ENCODE peak calls at places on chromosome 10, in ten cellular contexts. One of them, this sample, is unnamed.

GRCh38 chr10:1737222-1738061 is at the start of gene ADARB2:
- DNase-seq in dorsolateral prefrontal cortex: peak
- DNase-seq in A673: peak
- DNase-seq in nephron progenitor cell: peak
- DNase-seq in left ventricle myocardium inferior: no peak
- DNase-seq in adrenal gland: no peak
- DNase-seq in heart left ventricle: peak
- DNase-seq in cardiac fibroblast: no peak
- DNase-seq in transverse colon: no peak
- DNase-seq in fibroblast of pulmonary artery: no peak
- DNase-seq in this sample: peak

GRCh38 chr10:121597504-121598241 is 571 bp downstream of the FGFR2 start:
- DNase-seq in dorsolateral prefrontal cortex: peak
- DNase-seq in A673: no peak
- DNase-seq in nephron progenitor cell: peak
- DNase-seq in left ventricle myocardium inferior: no peak
- DNase-seq in adrenal gland: peak
- DNase-seq in heart left ventricle: no peak
- DNase-seq in cardiac fibroblast: no peak
- DNase-seq in transverse colon: peak
- DNase-seq in fibroblast of pulmonary artery: no peak
- DNase-seq in this sample: no peak

GRCh38 chr10:8776926-8777625 is 722.6 kb downstream of the GATA3 start:
- DNase-seq in dorsolateral prefrontal cortex: no peak
- DNase-seq in A673: no peak
- DNase-seq in nephron progenitor cell: no peak
- DNase-seq in left ventricle myocardium inferior: no peak
- DNase-seq in adrenal gland: no peak
- DNase-seq in heart left ventricle: no peak
- DNase-seq in cardiac fibroblast: no peak
- DNase-seq in transverse colon: no peak
- DNase-seq in fibroblast of pulmonary artery: no peak
- DNase-seq in this sample: no peak

GRCh38 chr10:124068929-124069328 is 24.5 kb downstream of the CHST15 start:
- DNase-seq in dorsolateral prefrontal cortex: no peak
- DNase-seq in A673: no peak
- DNase-seq in nephron progenitor cell: no peak
- DNase-seq in left ventricle myocardium inferior: no peak
- DNase-seq in adrenal gland: no peak
- DNase-seq in heart left ventricle: no peak
- DNase-seq in cardiac fibroblast: no peak
- DNase-seq in transverse colon: no peak
- DNase-seq in fibroblast of pulmonary artery: no peak
- DNase-seq in this sample: no peak

GRCh38 chr10:74049995-74050394 is 52.1 kb downstream of the VCL start:
- DNase-seq in dorsolateral prefrontal cortex: no peak
- DNase-seq in A673: no peak
- DNase-seq in nephron progenitor cell: no peak
- DNase-seq in left ventricle myocardium inferior: no peak
- DNase-seq in adrenal gland: no peak
- DNase-seq in heart left ventricle: no peak
- DNase-seq in cardiac fibroblast: no peak
- DNase-seq in transverse colon: no peak
- DNase-seq in fibroblast of pulmonary artery: no peak
- DNase-seq in this sample: no peak

GRCh38 chr10:102642553-102643345 is 1.5 kb upstream of the TRIM8 start:
- DNase-seq in dorsolateral prefrontal cortex: peak
- DNase-seq in A673: peak
- DNase-seq in nephron progenitor cell: peak
- DNase-seq in left ventricle myocardium inferior: peak
- DNase-seq in adrenal gland: peak
- DNase-seq in heart left ventricle: peak
- DNase-seq in cardiac fibroblast: peak
- DNase-seq in transverse colon: peak
- DNase-seq in fibroblast of pulmonary artery: peak
- DNase-seq in this sample: peak

GRCh38 chr10:121437596-121437995 is 160.6 kb downstream of the FGFR2 start:
- DNase-seq in dorsolateral prefrontal cortex: peak
- DNase-seq in A673: no peak
- DNase-seq in nephron progenitor cell: peak
- DNase-seq in left ventricle myocardium inferior: peak
- DNase-seq in adrenal gland: peak
- DNase-seq in heart left ventricle: peak
- DNase-seq in cardiac fibroblast: no peak
- DNase-seq in transverse colon: peak
- DNase-seq in fibroblast of pulmonary artery: no peak
- DNase-seq in this sample: peak

GRCh38 chr10:28840954-28841353 is 163.6 kb downstream of the BAMBI start:
- DNase-seq in dorsolateral prefrontal cortex: no peak
- DNase-seq in A673: no peak
- DNase-seq in nephron progenitor cell: no peak
- DNase-seq in left ventricle myocardium inferior: no peak
- DNase-seq in adrenal gland: no peak
- DNase-seq in heart left ventricle: no peak
- DNase-seq in cardiac fibroblast: peak
- DNase-seq in transverse colon: no peak
- DNase-seq in fibroblast of pulmonary artery: no peak
- DNase-seq in this sample: no peak

GRCh38 chr10:35274511-35275060 is 61.7 kb upstream of the CCNY start:
- DNase-seq in dorsolateral prefrontal cortex: no peak
- DNase-seq in A673: no peak
- DNase-seq in nephron progenitor cell: no peak
- DNase-seq in left ventricle myocardium inferior: no peak
- DNase-seq in adrenal gland: no peak
- DNase-seq in heart left ventricle: no peak
- DNase-seq in cardiac fibroblast: no peak
- DNase-seq in transverse colon: no peak
- DNase-seq in fibroblast of pulmonary artery: no peak
- DNase-seq in this sample: no peak

GRCh38 chr10:18793951-18794350 is 134.7 kb downstream of the ARL5B start:
- DNase-seq in dorsolateral prefrontal cortex: no peak
- DNase-seq in A673: peak
- DNase-seq in nephron progenitor cell: no peak
- DNase-seq in left ventricle myocardium inferior: no peak
- DNase-seq in adrenal gland: no peak
- DNase-seq in heart left ventricle: no peak
- DNase-seq in cardiac fibroblast: peak
- DNase-seq in transverse colon: no peak
- DNase-seq in fibroblast of pulmonary artery: peak
- DNase-seq in this sample: no peak

GRCh38 chr10:71812913-71813590 is 38.0 kb downstream of the PSAP start:
- DNase-seq in dorsolateral prefrontal cortex: no peak
- DNase-seq in A673: no peak
- DNase-seq in nephron progenitor cell: no peak
- DNase-seq in left ventricle myocardium inferior: no peak
- DNase-seq in adrenal gland: no peak
- DNase-seq in heart left ventricle: no peak
- DNase-seq in cardiac fibroblast: no peak
- DNase-seq in transverse colon: no peak
- DNase-seq in fibroblast of pulmonary artery: no peak
- DNase-seq in this sample: no peak

GRCh38 chr10:79183468-79183865 is 114.7 kb downstream of the ZMIZ1 start:
- DNase-seq in dorsolateral prefrontal cortex: no peak
- DNase-seq in A673: no peak
- DNase-seq in nephron progenitor cell: no peak
- DNase-seq in left ventricle myocardium inferior: no peak
- DNase-seq in adrenal gland: no peak
- DNase-seq in heart left ventricle: no peak
- DNase-seq in cardiac fibroblast: no peak
- DNase-seq in transverse colon: no peak
- DNase-seq in fibroblast of pulmonary artery: no peak
- DNase-seq in this sample: no peak

GRCh38 chr10:17386616-17387075 is 67.7 kb downstream of the ST8SIA6 start:
- DNase-seq in dorsolateral prefrontal cortex: no peak
- DNase-seq in A673: no peak
- DNase-seq in nephron progenitor cell: no peak
- DNase-seq in left ventricle myocardium inferior: peak
- DNase-seq in adrenal gland: no peak
- DNase-seq in heart left ventricle: peak
- DNase-seq in cardiac fibroblast: peak
- DNase-seq in transverse colon: no peak
- DNase-seq in fibroblast of pulmonary artery: peak
- DNase-seq in this sample: peak

GRCh38 chr10:87817291-87817872 is 644 bp downstream of the ATAD1 start:
- DNase-seq in dorsolateral prefrontal cortex: no peak
- DNase-seq in A673: no peak
- DNase-seq in nephron progenitor cell: no peak
- DNase-seq in left ventricle myocardium inferior: no peak
- DNase-seq in adrenal gland: no peak
- DNase-seq in heart left ventricle: no peak
- DNase-seq in cardiac fibroblast: no peak
- DNase-seq in transverse colon: no peak
- DNase-seq in fibroblast of pulmonary artery: peak
- DNase-seq in this sample: no peak

GRCh38 chr10:87816842-87817178 is 1.2 kb downstream of the ATAD1 start:
- DNase-seq in dorsolateral prefrontal cortex: no peak
- DNase-seq in A673: peak
- DNase-seq in nephron progenitor cell: no peak
- DNase-seq in left ventricle myocardium inferior: no peak
- DNase-seq in adrenal gland: no peak
- DNase-seq in heart left ventricle: no peak
- DNase-seq in cardiac fibroblast: no peak
- DNase-seq in transverse colon: no peak
- DNase-seq in fibroblast of pulmonary artery: no peak
- DNase-seq in this sample: no peak

GRCh38 chr10:87818505-87819273 is 663 bp upstream of the ATAD1 start:
- DNase-seq in dorsolateral prefrontal cortex: peak
- DNase-seq in A673: peak
- DNase-seq in nephron progenitor cell: no peak
- DNase-seq in left ventricle myocardium inferior: peak
- DNase-seq in adrenal gland: peak
- DNase-seq in heart left ventricle: no peak
- DNase-seq in cardiac fibroblast: no peak
- DNase-seq in transverse colon: peak
- DNase-seq in fibroblast of pulmonary artery: peak
- DNase-seq in this sample: peak

GRCh38 chr10:87817873-87818504 is at the start of gene ATAD1:
- DNase-seq in dorsolateral prefrontal cortex: peak
- DNase-seq in A673: peak
- DNase-seq in nephron progenitor cell: peak
- DNase-seq in left ventricle myocardium inferior: peak
- DNase-seq in adrenal gland: peak
- DNase-seq in heart left ventricle: peak
- DNase-seq in cardiac fibroblast: peak
- DNase-seq in transverse colon: peak
- DNase-seq in fibroblast of pulmonary artery: peak
- DNase-seq in this sample: peak

DNA sequence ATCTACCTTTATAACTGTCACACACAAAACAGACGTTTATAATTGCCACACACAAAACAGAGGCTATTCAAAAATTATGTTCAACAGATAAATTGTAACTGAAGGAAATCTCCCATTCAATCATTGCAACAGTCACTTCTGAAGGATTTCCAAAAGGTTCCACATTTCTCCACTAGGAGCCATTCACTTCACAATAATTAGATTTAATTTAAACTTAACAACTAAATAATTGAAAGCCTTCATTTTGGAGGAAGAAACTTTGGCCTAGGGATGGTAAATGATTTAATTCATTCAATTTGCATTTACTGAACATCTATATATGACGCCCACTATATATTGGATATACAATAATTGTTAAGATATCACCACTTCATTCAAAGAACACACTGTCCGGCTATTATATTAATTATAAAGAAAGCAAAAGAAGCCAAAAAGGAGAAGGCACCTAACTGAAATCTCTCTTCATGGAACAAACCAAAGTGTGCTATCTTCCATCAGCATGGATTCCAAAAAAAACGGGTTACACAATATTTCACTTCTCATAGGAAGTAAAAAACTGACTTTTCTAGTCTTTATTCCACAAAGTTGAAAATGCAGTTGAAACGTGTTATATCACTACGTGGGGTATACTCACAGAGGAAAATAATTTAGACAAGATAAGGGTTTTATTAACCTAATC is 1.7 kb downstream of the ATAD1 start:
- DNase-seq in dorsolateral prefrontal cortex: no peak
- DNase-seq in A673: no peak
- DNase-seq in nephron progenitor cell: no peak
- DNase-seq in left ventricle myocardium inferior: no peak
- DNase-seq in adrenal gland: no peak
- DNase-seq in heart left ventricle: no peak
- DNase-seq in cardiac fibroblast: no peak
- DNase-seq in transverse colon: no peak
- DNase-seq in fibroblast of pulmonary artery: no peak
- DNase-seq in this sample: no peak
- TF ChIP-seq CTCF in dorsolateral prefrontal cortex: no peak
- TF ChIP-seq CTCF in A673: no peak
- TF ChIP-seq CTCF in nephron progenitor cell: no peak
- TF ChIP-seq CTCF in left ventricle myocardium inferior: no peak
- TF ChIP-seq CTCF in adrenal gland: no peak
- TF ChIP-seq CTCF in heart left ventricle: no peak
- TF ChIP-seq CTCF in cardiac fibroblast: no peak
- TF ChIP-seq CTCF in transverse colon: no peak
- TF ChIP-seq CTCF in fibroblast of pulmonary artery: peak
- TF ChIP-seq CTCF in this sample: no peak

GRCh38 chr10:12847361-12847975 is 154.0 kb downstream of the CCDC3 start:
- DNase-seq in dorsolateral prefrontal cortex: no peak
- DNase-seq in A673: peak
- DNase-seq in nephron progenitor cell: peak
- DNase-seq in left ventricle myocardium inferior: no peak
- DNase-seq in adrenal gland: no peak
- DNase-seq in heart left ventricle: no peak
- DNase-seq in cardiac fibroblast: no peak
- DNase-seq in transverse colon: no peak
- DNase-seq in fibroblast of pulmonary artery: no peak
- DNase-seq in this sample: peak
- TF ChIP-seq CTCF in dorsolateral prefrontal cortex: no peak
- TF ChIP-seq CTCF in A673: peak
- TF ChIP-seq CTCF in nephron progenitor cell: peak
- TF ChIP-seq CTCF in left ventricle myocardium inferior: no peak
- TF ChIP-seq CTCF in adrenal gland: no peak
- TF ChIP-seq CTCF in heart left ventricle: peak
- TF ChIP-seq CTCF in cardiac fibroblast: no peak
- TF ChIP-seq CTCF in transverse colon: no peak
- TF ChIP-seq CTCF in fibroblast of pulmonary artery: no peak
- TF ChIP-seq CTCF in this sample: peak

GRCh38 chr10:75191821-75192568 is 18.6 kb upstream of the VDAC2 start:
- DNase-seq in dorsolateral prefrontal cortex: no peak
- DNase-seq in A673: no peak
- DNase-seq in nephron progenitor cell: no peak
- DNase-seq in left ventricle myocardium inferior: peak
- DNase-seq in adrenal gland: peak
- DNase-seq in heart left ventricle: peak
- DNase-seq in cardiac fibroblast: peak
- DNase-seq in transverse colon: peak
- DNase-seq in fibroblast of pulmonary artery: peak
- DNase-seq in this sample: peak
- TF ChIP-seq CTCF in dorsolateral prefrontal cortex: no peak
- TF ChIP-seq CTCF in A673: no peak
- TF ChIP-seq CTCF in nephron progenitor cell: no peak
- TF ChIP-seq CTCF in left ventricle myocardium inferior: no peak
- TF ChIP-seq CTCF in adrenal gland: peak
- TF ChIP-seq CTCF in heart left ventricle: no peak
- TF ChIP-seq CTCF in cardiac fibroblast: no peak
- TF ChIP-seq CTCF in transverse colon: no peak
- TF ChIP-seq CTCF in fibroblast of pulmonary artery: peak
- TF ChIP-seq CTCF in this sample: no peak

DNA sequence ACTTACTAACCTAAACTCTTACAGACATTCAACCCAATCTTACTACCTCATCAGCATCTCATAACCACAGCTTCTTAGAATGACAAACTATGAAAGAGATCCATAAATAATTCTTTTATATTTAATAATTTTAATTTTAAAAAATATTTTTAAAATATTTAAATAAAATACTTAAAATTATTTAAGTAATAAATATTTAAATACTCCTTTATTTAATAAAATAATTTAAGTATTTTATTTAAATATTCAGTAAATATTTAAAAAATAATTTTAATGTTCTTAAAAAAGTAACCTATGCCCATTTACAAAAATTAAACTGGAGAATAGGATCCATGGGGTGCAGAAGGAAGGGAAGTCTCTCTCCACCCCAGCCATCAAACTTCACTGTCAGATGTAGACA is 627.3 kb upstream of the MGMT start:
- DNase-seq in dorsolateral prefrontal cortex: no peak
- DNase-seq in A673: no peak
- DNase-seq in nephron progenitor cell: no peak
- DNase-seq in left ventricle myocardium inferior: no peak
- DNase-seq in adrenal gland: no peak
- DNase-seq in heart left ventricle: no peak
- DNase-seq in cardiac fibroblast: no peak
- DNase-seq in transverse colon: no peak
- DNase-seq in fibroblast of pulmonary artery: no peak
- DNase-seq in this sample: no peak
- TF ChIP-seq CTCF in dorsolateral prefrontal cortex: no peak
- TF ChIP-seq CTCF in A673: no peak
- TF ChIP-seq CTCF in nephron progenitor cell: no peak
- TF ChIP-seq CTCF in left ventricle myocardium inferior: no peak
- TF ChIP-seq CTCF in adrenal gland: no peak
- TF ChIP-seq CTCF in heart left ventricle: no peak
- TF ChIP-seq CTCF in cardiac fibroblast: no peak
- TF ChIP-seq CTCF in transverse colon: no peak
- TF ChIP-seq CTCF in fibroblast of pulmonary artery: no peak
- TF ChIP-seq CTCF in this sample: no peak

This sample was measured in testis.